ENCODE peak calls at places on chromosomes 7 and 10, in eight cellular contexts. G is colonic mucosa, U is uterus, W is AG09309, Z is cardiac fibroblast, S is psoas muscle, E is neural crest cell, T is esophagus squamous epithelium. K is an unnamed sample.

GRCh38 chr10:86687750-86688149 is 19.4 kb downstream of the LDB3 start:
- DNase-seq in G (no peak), U (no peak), W (peak; percentile 51), Z (peak; percentile 77), S (no peak), E (no peak), T (no peak), K (no peak)

GRCh38 chr10:69732147-69732825 is 69.4 kb upstream of the COL13A1 start:
- DNase-seq in G (no peak), U (no peak), W (no peak), Z (no peak), S (peak; percentile 37), E (no peak), T (no peak), K (no peak)

GRCh38 chr10:63466168-63466935 is 575 bp upstream of the JMJD1C start:
- DNase-seq in G (peak; percentile 59), U (peak; percentile 62), W (no peak), Z (peak; percentile 67), S (no peak), E (no peak), T (no peak), K (peak; percentile 39)

GRCh38 chr7:22361795-22362194 is 4.8 kb upstream of the RAPGEF5 start:
- DNase-seq in G (peak; percentile 67), U (no peak), W (no peak), Z (peak; percentile 5), S (no peak), E (no peak), T (no peak), K (no peak)

GRCh38 chr10:94524146-94524545 is 21.4 kb upstream of the HELLS start:
- DNase-seq in G (no peak), U (no peak), W (peak; percentile 69), Z (peak; percentile 46), S (no peak), E (no peak), T (no peak), K (no peak)

GRCh38 chr10:102392306-102392705 is 3.2 kb upstream of the NFKB2 start:
- DNase-seq in G (no peak), U (no peak), W (no peak), Z (no peak), S (no peak), E (no peak), T (no peak), K (no peak)

GRCh38 chr10:70348228-70348850 is 34.1 kb downstream of the LRRC20 start:
- DNase-seq in G (peak; percentile 34), U (no peak), W (no peak), Z (peak; percentile 56), S (no peak), E (no peak), T (no peak), K (no peak)

GRCh38 chr7:34900891-34901493 is 136.3 kb downstream of the DPY19L1 start:
- DNase-seq in G (no peak), U (no peak), W (no peak), Z (peak; percentile 5), S (no peak), E (no peak), T (no peak), K (no peak)

GRCh38 chr7:129210256-129210988 is 14.4 kb upstream of the AHCYL2 start:
- DNase-seq in G (peak; percentile 81), U (peak; percentile 74), W (no peak), Z (peak; percentile 71), S (peak; percentile 81), E (peak; percentile 82), T (no peak), K (no peak)

GRCh38 chr7:44382459-44383300 is 57.3 kb upstream of the CAMK2B start:
- DNase-seq in G (peak; percentile 15), U (no peak), W (no peak), Z (peak; percentile 47), S (no peak), E (no peak), T (no peak), K (no peak)

GRCh38 chr7:27245798-27246691 is 3.4 kb downstream of the EVX1 start:
- DNase-seq in G (peak; percentile 60), U (no peak), W (no peak), Z (no peak), S (no peak), E (no peak), T (no peak), K (peak; percentile 16)

GRCh38 chr10:42954776-42955492 is 121.9 kb upstream of the RET start:
- DNase-seq in G (peak; percentile 12), U (no peak), W (no peak), Z (no peak), S (no peak), E (no peak), T (no peak), K (no peak)

GRCh38 chr7:150379590-150380379 is 655 bp downstream of the ZNF775 start:
- DNase-seq in G (peak; percentile 66), U (no peak), W (no peak), Z (no peak), S (no peak), E (peak; percentile 43), T (no peak), K (no peak)

GRCh38 chr7:36474283-36475010 is 84.8 kb downstream of the ANLN start:
- DNase-seq in G (no peak), U (no peak), W (peak; percentile 7), Z (peak; percentile 31), S (no peak), E (no peak), T (no peak), K (no peak)

DNA sequence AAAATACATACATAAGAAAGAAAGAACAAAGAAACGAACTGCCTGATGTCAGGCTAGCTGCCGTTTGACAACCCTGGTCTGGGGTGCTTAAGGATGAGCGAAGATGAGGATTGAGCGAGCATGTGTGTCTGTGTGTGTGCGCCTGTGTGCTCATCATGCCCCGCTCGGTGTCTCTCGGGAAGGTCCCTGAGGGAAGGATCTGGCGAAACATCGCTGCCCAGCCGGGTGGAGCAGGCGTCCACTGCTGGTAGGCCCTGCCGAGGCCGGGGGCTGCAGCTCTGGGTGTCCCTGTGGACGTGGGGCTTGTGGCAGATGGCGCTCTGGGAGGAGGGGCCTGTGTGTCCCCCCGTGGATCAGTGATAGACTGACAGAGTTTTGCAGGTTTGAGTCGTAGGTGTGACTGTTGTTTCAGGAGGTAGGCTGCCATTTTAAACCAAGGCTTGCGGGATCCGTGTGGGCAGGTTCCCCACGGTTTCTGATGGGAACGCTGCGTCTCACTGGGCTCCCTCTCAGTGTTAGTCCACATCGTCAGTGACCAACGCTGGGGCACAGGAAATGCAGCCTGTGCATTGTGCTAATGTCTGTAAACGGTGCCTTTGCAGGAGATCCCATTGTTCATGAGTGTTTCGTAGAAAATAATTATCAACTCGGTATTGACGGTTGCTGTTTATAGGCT is 5.9 kb upstream of the SUN1 start:
- DNase-seq in G (no peak), U (no peak), W (no peak), Z (no peak), S (no peak), E (no peak), T (no peak), K (no peak)
- TF ChIP-seq CTCF in G (no peak), U (no peak), W (no peak), Z (no peak), S (no peak), E (no peak), T (no peak), K (no peak)

GRCh38 chr7:112449353-112449752 is 907 bp upstream of the IFRD1 start:
- DNase-seq in G (peak; percentile 62), U (no peak), W (no peak), Z (no peak), S (no peak), E (no peak), T (no peak), K (no peak)

GRCh38 chr7:112448376-112448775 is 1.9 kb upstream of the IFRD1 start:
- DNase-seq in G (no peak), U (no peak), W (no peak), Z (no peak), S (no peak), E (no peak), T (no peak), K (no peak)

GRCh38 chr7:112448891-112449290 is 1.4 kb upstream of the IFRD1 start:
- DNase-seq in G (peak; percentile 19), U (no peak), W (no peak), Z (no peak), S (no peak), E (no peak), T (no peak), K (no peak)

GRCh38 chr7:112450807-112451661 is 774 bp downstream of the IFRD1 start:
- DNase-seq in G (peak; percentile 96), U (peak; percentile 97), W (peak; percentile 91), Z (peak; percentile 97), S (peak; percentile 94), E (peak; percentile 86), T (peak; percentile 69), K (peak; percentile 95)

DNA sequence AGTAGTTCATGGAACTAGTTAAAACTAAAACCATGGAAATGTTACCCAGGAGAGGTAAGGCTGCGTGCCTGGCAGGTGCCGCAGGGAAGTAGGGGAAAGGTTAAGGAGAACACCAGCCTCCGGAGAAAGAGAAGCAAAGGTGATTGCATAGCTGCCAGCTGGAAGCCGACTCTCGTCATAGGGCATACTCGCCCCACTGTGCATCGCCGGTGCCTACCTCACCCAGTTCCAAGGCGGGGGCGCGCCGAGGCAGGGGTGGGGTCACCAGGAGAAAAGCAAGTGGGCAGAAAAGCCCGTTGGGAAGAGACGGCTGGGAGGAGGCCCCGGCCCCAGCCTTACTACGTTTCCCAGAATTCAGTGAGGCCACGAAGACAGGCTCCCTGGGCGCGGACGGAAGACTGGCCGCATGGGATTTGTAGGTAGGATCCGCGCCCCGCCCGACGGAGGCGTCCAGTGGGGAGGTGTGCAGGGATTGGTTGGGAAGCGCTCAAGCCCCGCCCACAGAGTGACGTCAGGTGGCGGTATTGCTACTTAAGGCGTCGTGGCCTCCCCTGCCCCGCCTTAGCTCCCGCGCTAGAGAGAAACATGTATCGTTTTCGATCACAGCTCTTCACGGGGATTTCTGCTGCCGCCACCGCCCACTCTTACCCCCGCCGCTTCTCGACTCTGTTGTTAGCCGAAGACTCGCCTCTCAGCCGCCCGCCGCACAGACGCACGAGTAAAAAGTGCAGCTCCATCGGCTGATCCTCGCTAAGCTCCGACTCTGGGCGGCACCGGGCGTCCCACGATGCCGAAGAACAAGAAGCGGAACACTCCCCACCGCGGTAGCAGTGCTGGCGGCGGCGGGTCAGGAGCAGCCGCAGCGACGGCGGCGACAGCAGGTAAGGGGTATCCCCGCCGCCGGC is at the start of gene IFRD1:
- DNase-seq in G (peak; percentile 99), U (peak; percentile 99), W (peak; percentile 93), Z (peak; percentile 99), S (peak; percentile 99), E (peak; percentile 99), T (peak; percentile 94), K (peak; percentile 99)
- TF ChIP-seq CTCF in G (no peak), U (no peak), W (no peak), Z (no peak), S (no peak), E (no peak), T (no peak), K (no peak)

DNA sequence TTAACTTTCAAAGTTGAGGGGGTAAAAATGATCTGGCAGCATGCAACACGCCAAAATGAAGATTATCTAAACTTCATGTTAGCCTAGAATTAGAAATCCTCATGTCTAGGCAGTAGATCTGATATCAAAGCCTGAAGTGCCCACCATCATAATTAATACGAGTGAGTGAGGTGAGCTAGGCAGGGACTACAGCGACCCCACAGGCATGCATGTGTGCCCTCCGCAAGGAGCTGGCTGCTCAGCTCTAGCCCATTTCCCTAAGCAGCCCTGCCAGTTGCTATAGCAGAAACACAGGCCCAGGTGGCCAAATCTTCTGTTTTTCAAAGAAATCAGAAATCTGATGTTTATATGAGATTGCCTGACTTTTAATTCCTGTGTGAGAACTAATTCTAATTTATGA is 93.1 kb upstream of the IFRD1 start:
- DNase-seq in G (no peak), U (no peak), W (no peak), Z (no peak), S (no peak), E (no peak), T (no peak), K (no peak)
- TF ChIP-seq CTCF in G (no peak), U (no peak), W (no peak), Z (no peak), S (no peak), E (no peak), T (no peak), K (no peak)

GRCh38 chr10:52653510-52653909 is 119.1 kb downstream of the MBL2 start:
- DNase-seq in G (no peak), U (no peak), W (no peak), Z (peak; percentile 9), S (no peak), E (no peak), T (no peak), K (no peak)
- TF ChIP-seq CTCF in G (no peak), U (no peak), W (peak; percentile 36), Z (no peak), S (no peak), E (no peak), T (no peak), K (no peak)

K was measured in HL-60.